ENCODE peak calls at places on chromosomes 11 and 22, in six cellular contexts. M, J, Z, E, X and W are unnamed samples.

GRCh38 chr11:82960000-82960778 is 58.7 kb downstream of the DDIAS start:
- DNase-seq in M (peak), J (no peak), Z (no peak), E (no peak), X (no peak), W (no peak)

GRCh38 chr11:1874406-1875092 is 17.1 kb downstream of the PRR33 start:
- DNase-seq in M (no peak), J (no peak), Z (no peak), E (peak), X (no peak), W (no peak)

GRCh38 chr11:44095506-44096359 is at the start of gene EXT2:
- DNase-seq in M (peak), J (peak), Z (peak), E (peak), X (peak), W (no peak)

GRCh38 chr11:118232659-118233058 is 7.8 kb upstream of the JAML start:
- DNase-seq in M (no peak), J (no peak), Z (no peak), E (peak), X (no peak), W (no peak)

GRCh38 chr11:70270877-70271634 is 566 bp downstream of the PPFIA1 start:
- DNase-seq in M (peak), J (peak), Z (peak), E (peak), X (no peak), W (no peak)

GRCh38 chr22:29143848-29144785 is 61.6 kb upstream of the EMID1 start:
- DNase-seq in M (no peak), J (no peak), Z (no peak), E (no peak), X (no peak), W (no peak)

GRCh38 chr11:61467609-61468401 is 37.9 kb downstream of the SDHAF2 start:
- DNase-seq in M (no peak), J (no peak), Z (no peak), E (no peak), X (no peak), W (no peak)

GRCh38 chr11:207213-208176 is at the start of the genes BET1L and RIC8A:
- DNase-seq in M (peak), J (peak), Z (peak), E (peak), X (peak), W (peak)

GRCh38 chr22:31726692-31727091 is 23.2 kb downstream of the PRR14L start:
- DNase-seq in M (no peak), J (no peak), Z (no peak), E (no peak), X (no peak), W (no peak)

GRCh38 chr11:44191322-44192014 is 96.0 kb downstream of the EXT2 start:
- DNase-seq in M (no peak), J (no peak), Z (no peak), E (no peak), X (no peak), W (no peak)

GRCh38 chr22:39738746-39739145 is 154.8 kb downstream of the ENTHD1 start:
- DNase-seq in M (no peak), J (no peak), Z (no peak), E (no peak), X (no peak), W (no peak)

GRCh38 chr11:74182635-74183034 is 11.5 kb downstream of the PPME1 start:
- DNase-seq in M (no peak), J (no peak), Z (no peak), E (no peak), X (no peak), W (no peak)

GRCh38 chr22:40491990-40492631 is 121.7 kb downstream of the SGSM3 start:
- DNase-seq in M (peak), J (no peak), Z (no peak), E (no peak), X (no peak), W (peak)

GRCh38 chr11:35590412-35590811 is 27.8 kb upstream of the FJX1 start:
- DNase-seq in M (no peak), J (no peak), Z (no peak), E (no peak), X (no peak), W (no peak)

GRCh38 chr11:10454902-10455631 is at the start of gene AMPD3:
- DNase-seq in M (peak), J (no peak), Z (peak), E (no peak), X (peak), W (no peak)

GRCh38 chr11:122628691-122629555 is 26.6 kb upstream of the UBASH3B start:
- DNase-seq in M (peak), J (peak), Z (peak), E (peak), X (no peak), W (no peak)

GRCh38 chr11:57458410-57459111 is 1.8 kb upstream of the RTN4RL2 start:
- DNase-seq in M (peak), J (peak), Z (peak), E (peak), X (no peak), W (no peak)

GRCh38 chr11:70399681-70400112 is 1.4 kb downstream of the CTTN start:
- DNase-seq in M (no peak), J (peak), Z (no peak), E (no peak), X (peak), W (no peak)

GRCh38 chr11:79406376-79406775 is 34.5 kb downstream of the TENM4 start:
- DNase-seq in M (peak), J (no peak), Z (no peak), E (no peak), X (no peak), W (no peak)

GRCh38 chr22:31126128-31126868 is 3.5 kb downstream of the INPP5J start:
- DNase-seq in M (no peak), J (no peak), Z (no peak), E (no peak), X (no peak), W (no peak)